ENCODE peak calls at places on chromosomes 12 and 14, in six cellular contexts. P is mucosa of gallbladder; V is activated naive CD4-positive, alpha-beta T cell treated with anti-CD3 and anti-CD28 coated beads, Interleukin-2, amount 10 ng/mL, durations not matched to agents 7 days and 5 days; O is T-cell; W is A172; X is neuronal stem cell. C is an unnamed sample.
A peak's percentile ranks its signal among the peaks of the same experiment; 100 is the strongest.

GRCh38 chr12:107537464-107538119 is 148.0 kb upstream of the PWP1 start:
- DNase-seq in P (no peak), V (no peak), O (no peak), W (no peak), X (no peak), C (no peak)

GRCh38 chr14:39138450-39138849 is 24.3 kb downstream of the GEMIN2 start:
- DNase-seq in P (no peak), V (no peak), O (no peak), W (no peak), X (no peak), C (no peak)

GRCh38 chr12:94421868-94422740 is 37.6 kb downstream of the CEP83 start:
- DNase-seq in P (no peak), V (no peak), O (no peak), W (no peak), X (no peak), C (no peak)

GRCh38 chr12:54052745-54053624 is 650 bp upstream of the HOXC4 start:
- DNase-seq in P (no peak), V (no peak), O (no peak), W (no peak), X (no peak), C (no peak)

GRCh38 chr12:57001448-57001906 is 4.9 kb downstream of the ZBTB39 start:
- DNase-seq in P (peak; percentile 68), V (peak; percentile 85), O (peak; percentile 70), W (peak; percentile 46), X (peak; percentile 78), C (peak; percentile 53)

GRCh38 chr14:29584992-29585391 is 342.7 kb downstream of the PRKD1 start:
- DNase-seq in P (peak; percentile 50), V (no peak), O (no peak), W (no peak), X (peak; percentile 30), C (peak; percentile 14)

GRCh38 chr12:106886921-106887320 is 68.8 kb upstream of the TMEM263 start:
- DNase-seq in P (no peak), V (no peak), O (no peak), W (no peak), X (no peak), C (no peak)

GRCh38 chr14:104221636-104222375 is 83.4 kb downstream of the KIF26A start:
- DNase-seq in P (no peak), V (no peak), O (no peak), W (no peak), X (no peak), C (no peak)

GRCh38 chr14:75165586-75166391 is 10.6 kb downstream of the TMED10 start:
- DNase-seq in P (no peak), V (no peak), O (no peak), W (no peak), X (no peak), C (no peak)

GRCh38 chr12:15757553-15758255 is 31.5 kb downstream of the EPS8 start:
- DNase-seq in P (no peak), V (no peak), O (no peak), W (peak; percentile 69), X (no peak), C (no peak)

GRCh38 chr12:5191803-5192538 is 148.3 kb downstream of the KCNA5 start:
- DNase-seq in P (no peak), V (no peak), O (no peak), W (no peak), X (no peak), C (peak; percentile 15)

GRCh38 chr12:12266389-12266872 is 413 bp downstream of the LRP6 start:
- DNase-seq in P (peak; percentile 15), V (no peak), O (no peak), W (no peak), X (no peak), C (peak; percentile 26)

GRCh38 chr12:57838594-57839302 is 7.8 kb downstream of the CTDSP2 start:
- DNase-seq in P (no peak), V (peak; percentile 50), O (no peak), W (no peak), X (no peak), C (no peak)

GRCh38 chr14:96267336-96267735 is 11.3 kb downstream of the BDKRB1 start:
- DNase-seq in P (no peak), V (no peak), O (no peak), W (peak; percentile 41), X (no peak), C (peak; percentile 14)

GRCh38 chr12:124040286-124040685 is 67.3 kb downstream of the ZNF664 start:
- DNase-seq in P (no peak), V (no peak), O (no peak), W (no peak), X (no peak), C (no peak)

GRCh38 chr12:108399514-108399913 is 60.4 kb upstream of the CMKLR1 start:
- DNase-seq in P (no peak), V (no peak), O (no peak), W (no peak), X (no peak), C (no peak)

GRCh38 chr14:93619176-93619793 is 169.0 kb downstream of the PRIMA1 start:
- DNase-seq in P (peak; percentile 27), V (peak; percentile 43), O (no peak), W (peak; percentile 21), X (peak; percentile 42), C (no peak)

GRCh38 chr12:87676726-87677125 is 352.5 kb downstream of the C12orf50 start:
- DNase-seq in P (no peak), V (no peak), O (no peak), W (no peak), X (no peak), C (no peak)

GRCh38 chr12:13178568-13179158 is 17.9 kb upstream of the EMP1 start:
- DNase-seq in P (no peak), V (no peak), O (no peak), W (no peak), X (no peak), C (no peak)

GRCh38 chr14:93266127-93266526 is 59.1 kb downstream of the UBR7 start:
- DNase-seq in P (no peak), V (no peak), O (no peak), W (no peak), X (no peak), C (no peak)

GRCh38 chr12:120181991-120182631 is 12.4 kb downstream of the GCN1 start:
- DNase-seq in P (no peak), V (no peak), O (no peak), W (peak; percentile 78), X (no peak), C (no peak)

GRCh38 chr12:5043589-5044419 is at the start of gene KCNA5:
- DNase-seq in P (no peak), V (no peak), O (no peak), W (no peak), X (peak; percentile 37), C (no peak)

GRCh38 chr12:108629156-108629555 is 4.5 kb downstream of the SELPLG start:
- DNase-seq in P (no peak), V (peak; percentile 37), O (no peak), W (no peak), X (no peak), C (no peak)